ENCODE peak calls at places on chromosomes 4 and X, in seven cellular contexts. K is ovary, I is body of pancreas, D is HCT116, W is stomach, G is heart left ventricle, T is testis. O is an unnamed sample. For H3K27me3, the result is how much of the 10 kb centered on the place peaks cover.

GRCh38 chrX:10006770-10007169 is 39.6 kb downstream of the CLDN34 start:
- DNase-seq in G (no peak), K (no peak), W (no peak), D (no peak), T (no peak), I (no peak), O (no peak)

GRCh38 chrX:21374163-21374993 is at the start of gene CNKSR2:
- DNase-seq in G (peak), T (peak), I (peak), D (no peak), W (peak), K (peak), O (peak)

GRCh38 chr4:117768610-117769009 is 265.7 kb upstream of the NDST3 start:
- DNase-seq in W (no peak), T (no peak), K (no peak), G (no peak), I (no peak), D (no peak), O (no peak)

GRCh38 chr4:74675673-74676279 is 118.5 kb downstream of the BTC start:
- DNase-seq in G (no peak), W (no peak), I (peak), D (peak), K (no peak), T (peak), O (no peak)

GRCh38 chrX:20968996-20969395 is 405.2 kb upstream of the CNKSR2 start:
- DNase-seq in W (no peak), I (no peak), G (no peak), T (no peak), D (no peak), K (no peak), O (no peak)

GRCh38 chrX:46637937-46638336 is 64.4 kb downstream of the CHST7 start:
- DNase-seq in D (no peak), K (no peak), T (no peak), I (no peak), G (no peak), W (no peak), O (no peak)

GRCh38 chrX:40496728-40497127 is 84.0 kb upstream of the ATP6AP2 start:
- DNase-seq in T (no peak), K (no peak), I (peak), G (no peak), W (no peak), D (no peak), O (no peak)

GRCh38 chr4:41142356-41142755 is 72.0 kb downstream of the APBB2 start:
- DNase-seq in D (no peak), T (peak), I (no peak), W (peak), G (no peak), K (no peak), O (peak)

GRCh38 chr4:113469023-113469390 is 292.5 kb downstream of the CAMK2D start:
- DNase-seq in T (no peak), G (no peak), W (no peak), D (no peak), K (no peak), I (no peak), O (no peak)

GRCh38 chrX:118824173-118824782 is 654 bp downstream of the ZCCHC12 start:
- DNase-seq in G (no peak), K (no peak), W (no peak), T (no peak), I (no peak), D (no peak), O (no peak)

GRCh38 chr4:99179178-99179577 is 35.1 kb upstream of the ADH4 start:
- DNase-seq in G (no peak), W (no peak), T (no peak), I (no peak), K (no peak), D (no peak), O (no peak)
- TF ChIP-seq CTCF in G (no peak), W (no peak), T (no peak), I (no peak), K (no peak), D (no peak), O (no peak)

DNA sequence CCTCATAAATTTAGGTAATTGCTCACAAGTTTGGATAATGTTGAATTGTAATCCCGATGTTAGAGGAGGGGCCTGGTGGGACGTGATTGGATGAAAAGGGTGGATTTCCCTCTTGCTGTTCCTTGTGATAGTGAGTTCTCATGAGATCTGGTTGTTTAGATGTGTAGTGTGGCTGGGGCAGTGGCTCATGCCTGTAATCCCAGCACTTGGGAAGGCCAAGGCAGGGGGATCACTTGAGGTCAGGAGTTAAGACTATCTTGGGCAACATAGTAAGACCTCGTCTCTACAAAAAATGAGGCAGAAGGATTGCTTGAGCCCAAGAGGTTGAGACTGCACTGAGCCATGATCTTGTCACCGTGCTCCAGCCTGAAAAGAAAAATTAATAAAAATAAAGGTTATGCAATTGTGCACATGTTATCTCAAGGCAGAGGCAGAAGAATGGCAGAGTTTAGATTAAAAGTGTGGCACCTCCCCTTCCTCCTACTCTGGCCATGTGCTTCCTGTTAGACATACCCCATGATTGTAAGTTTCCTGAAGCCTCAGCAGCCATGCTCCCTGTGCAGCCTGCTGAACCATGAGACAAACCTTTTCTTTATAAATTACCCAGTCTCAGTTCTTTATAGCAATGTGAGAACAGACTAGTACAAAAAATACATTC is 36.5 kb downstream of the ERVMER34-1 start:
- DNase-seq in I (no peak), K (no peak), W (no peak), T (no peak), D (no peak), G (no peak), O (no peak)
- TF ChIP-seq POLR2A in I (no peak), K (no peak), W (no peak), T (no peak), D (no peak), G (no peak), O (no peak)

GRCh38 chr4:96366632-96367031 is 526.7 kb downstream of the PDHA2 start:
- DNase-seq in D (no peak), T (no peak), G (no peak), W (no peak), K (no peak), I (no peak), O (no peak)
- H3K27me3 ChIP-seq in D (under half), T (under half), G (under half), W (under half), K (under half), I (under half), O (under half)

DNA sequence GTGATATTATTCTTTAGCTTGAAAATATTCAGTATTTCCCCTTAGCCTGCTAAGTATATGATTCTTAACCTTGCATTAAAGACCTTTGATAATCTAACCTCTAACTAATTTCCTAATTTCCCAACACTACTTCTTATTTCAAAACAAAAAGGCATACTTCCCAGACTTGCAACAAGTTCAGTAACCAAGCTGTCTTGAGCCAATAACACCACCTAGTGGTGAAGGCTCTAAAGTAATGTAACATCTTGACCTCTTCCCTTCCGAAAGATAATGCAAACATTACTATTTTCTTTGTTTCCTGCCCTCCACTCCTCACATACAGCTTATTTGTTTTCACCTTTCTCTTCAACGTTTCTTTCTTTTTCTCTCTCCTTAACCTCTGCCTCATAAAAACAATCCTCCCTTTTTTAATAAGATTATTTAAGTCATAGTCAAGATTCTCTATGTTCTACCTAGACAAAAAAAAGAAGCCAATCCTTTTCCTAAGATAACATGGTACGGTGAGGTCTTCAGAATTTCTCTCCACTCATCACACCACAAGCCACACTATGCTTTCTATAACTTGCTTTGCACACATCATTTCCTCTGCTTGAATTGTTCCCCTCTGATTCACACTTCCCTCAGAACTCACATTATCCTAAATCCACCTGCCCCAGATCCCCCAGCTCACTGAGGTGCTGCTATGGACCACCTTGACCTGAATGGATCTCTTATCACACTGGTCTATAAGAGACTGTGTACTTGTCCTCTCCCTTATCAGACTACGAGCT is 3.5 kb downstream of the FAT1 start:
- DNase-seq in D (no peak), T (peak), K (no peak), G (no peak), I (no peak), W (no peak), O (no peak)
- TF ChIP-seq CTCF in D (peak), T (peak), K (no peak), G (peak), I (peak), W (peak), O (no peak)

DNA sequence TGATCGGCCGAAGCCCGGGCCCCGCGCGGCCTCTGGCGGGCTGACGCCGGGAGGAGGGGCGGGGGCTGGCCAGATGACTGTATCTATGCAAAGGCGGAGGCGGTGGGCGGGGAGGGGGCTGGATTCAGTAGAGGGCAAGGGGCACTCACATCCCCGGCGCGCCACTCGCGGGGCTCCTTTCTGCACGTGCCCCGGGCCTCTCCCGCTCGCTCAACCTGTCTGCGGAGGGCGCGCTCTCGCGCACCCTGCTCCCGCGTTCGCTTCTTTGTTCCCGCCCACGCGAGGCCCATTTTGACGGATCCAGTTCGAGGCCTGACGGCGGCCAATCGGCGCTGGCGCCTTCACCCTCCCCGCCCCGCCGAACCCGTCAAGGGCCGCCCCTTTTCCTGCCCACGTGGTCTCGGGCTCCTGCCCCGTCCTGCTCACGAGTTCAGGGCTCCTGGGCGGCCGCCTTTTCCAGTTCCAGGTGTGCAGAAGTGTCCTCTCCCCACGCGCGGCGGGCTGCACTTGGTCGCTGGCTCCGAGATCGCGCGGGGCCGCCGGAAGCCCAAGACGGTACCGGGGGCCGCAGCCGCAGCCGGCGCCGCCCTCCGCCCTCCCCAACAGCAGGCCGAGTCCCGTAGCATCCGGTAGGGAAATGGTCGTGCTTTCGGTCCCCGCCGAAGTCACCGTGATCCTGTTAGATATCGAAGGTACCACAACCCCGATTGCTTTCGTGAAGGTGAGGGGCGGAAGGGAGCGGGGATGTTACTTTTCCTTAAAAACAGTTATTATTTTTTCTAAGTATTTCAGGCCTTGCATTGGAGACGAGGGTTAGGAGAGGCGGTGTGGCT is at the start of the genes ENOPH1 and HNRNPDL:
- DNase-seq in K (peak), W (peak), T (peak), G (peak), I (peak), D (peak), O (peak)
- TF ChIP-seq POLR2A in K (peak), W (peak), T (peak), G (peak), I (peak), D (peak), O (peak)

GRCh38 chr4:175451238-175451965 is 360.7 kb downstream of the GPM6A start:
- DNase-seq in D (no peak), W (no peak), T (no peak), G (no peak), K (no peak), I (no peak), O (no peak)

GRCh38 chr4:175444512-175444911 is 367.6 kb downstream of the GPM6A start:
- DNase-seq in G (no peak), D (no peak), W (no peak), T (no peak), K (no peak), I (no peak), O (no peak)

GRCh38 chr4:175450446-175450845 is 361.6 kb downstream of the GPM6A start:
- DNase-seq in T (no peak), W (no peak), K (no peak), D (no peak), I (no peak), G (no peak), O (no peak)

GRCh38 chr4:175443547-175443946 is 368.5 kb downstream of the GPM6A start:
- DNase-seq in W (no peak), G (no peak), D (no peak), K (no peak), I (no peak), T (no peak), O (no peak)

DNA sequence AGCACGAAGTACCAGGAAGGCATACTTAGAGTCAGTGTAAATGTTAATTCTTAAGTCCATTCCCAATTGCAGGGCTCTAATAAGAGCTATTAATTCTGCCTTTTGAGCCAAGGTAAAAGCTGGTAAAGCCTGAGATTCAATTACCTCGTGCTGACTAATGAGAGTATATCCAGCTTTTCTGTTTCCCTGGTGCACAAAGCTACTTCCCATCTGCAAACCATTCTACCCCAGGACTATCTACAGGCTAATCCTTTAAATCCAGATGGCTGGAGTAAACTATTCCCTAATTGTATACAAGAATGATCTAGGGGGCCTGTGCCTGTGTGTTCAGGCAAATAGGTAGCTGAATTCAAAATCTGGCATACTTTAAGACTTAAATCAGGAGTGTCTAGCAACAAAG is 365.1 kb downstream of the GPM6A start:
- DNase-seq in W (no peak), G (no peak), I (no peak), D (no peak), T (no peak), K (no peak), O (no peak)
- H3K27me3 ChIP-seq in W (under half), G (under half), I (under half), D (under half), T (under half), K (under half), O (under half)